ENCODE peak calls at places on chromosomes 11 and 22, in six cellular contexts. One of them, this sample, is unnamed. For H3K4me1, the result is how much of the 10 kb centered on the place peaks cover.

GRCh38 chr11:22460181-22460580 is 122.0 kb downstream of the SLC17A6 start:
- ATAC-seq in upper lobe of left lung: no peak
- ATAC-seq in GM12878: no peak
- ATAC-seq in Panc1: no peak
- ATAC-seq in HepG2: no peak
- ATAC-seq in K562: no peak
- ATAC-seq in this sample: no peak

GRCh38 chr11:44104472-44105294 is 9.2 kb downstream of the EXT2 start:
- ATAC-seq in upper lobe of left lung: no peak
- ATAC-seq in GM12878: peak
- ATAC-seq in Panc1: no peak
- ATAC-seq in HepG2: no peak
- ATAC-seq in K562: peak
- ATAC-seq in this sample: no peak

GRCh38 chr11:33835143-33835878 is 56.6 kb downstream of the LMO2 start:
- ATAC-seq in upper lobe of left lung: no peak
- ATAC-seq in GM12878: peak
- ATAC-seq in Panc1: no peak
- ATAC-seq in HepG2: no peak
- ATAC-seq in K562: peak
- ATAC-seq in this sample: no peak

GRCh38 chr11:72758304-72758689 is 6.1 kb upstream of the ARAP1 start:
- ATAC-seq in upper lobe of left lung: no peak
- ATAC-seq in GM12878: no peak
- ATAC-seq in Panc1: peak
- ATAC-seq in HepG2: no peak
- ATAC-seq in K562: peak
- ATAC-seq in this sample: peak

GRCh38 chr22:38504731-38505594 is 1.1 kb downstream of the DDX17 start:
- ATAC-seq in upper lobe of left lung: no peak
- ATAC-seq in GM12878: peak
- ATAC-seq in Panc1: no peak
- ATAC-seq in HepG2: peak
- ATAC-seq in K562: peak
- ATAC-seq in this sample: no peak

GRCh38 chr11:109390752-109391151 is 31.2 kb upstream of the C11orf87 start:
- ATAC-seq in upper lobe of left lung: no peak
- ATAC-seq in GM12878: no peak
- ATAC-seq in Panc1: no peak
- ATAC-seq in HepG2: no peak
- ATAC-seq in K562: no peak
- ATAC-seq in this sample: no peak

GRCh38 chr11:104573431-104573830 is 324.8 kb downstream of the CASP12 start:
- ATAC-seq in upper lobe of left lung: no peak
- ATAC-seq in GM12878: no peak
- ATAC-seq in Panc1: no peak
- ATAC-seq in HepG2: no peak
- ATAC-seq in K562: no peak
- ATAC-seq in this sample: no peak

GRCh38 chr11:78441956-78442355 is 24.3 kb upstream of the GAB2 start:
- ATAC-seq in upper lobe of left lung: no peak
- ATAC-seq in GM12878: no peak
- ATAC-seq in Panc1: no peak
- ATAC-seq in HepG2: no peak
- ATAC-seq in K562: no peak
- ATAC-seq in this sample: no peak

GRCh38 chr11:77096591-77097019 is 6.0 kb upstream of the OMP start:
- ATAC-seq in upper lobe of left lung: no peak
- ATAC-seq in GM12878: no peak
- ATAC-seq in Panc1: no peak
- ATAC-seq in HepG2: peak
- ATAC-seq in K562: no peak
- ATAC-seq in this sample: no peak

GRCh38 chr22:46425011-46425410 is 89.5 kb downstream of the TRMU start:
- ATAC-seq in upper lobe of left lung: no peak
- ATAC-seq in GM12878: peak
- ATAC-seq in Panc1: no peak
- ATAC-seq in HepG2: no peak
- ATAC-seq in K562: no peak
- ATAC-seq in this sample: no peak

GRCh38 chr11:15471028-15471708 is 356.4 kb downstream of the INSC start:
- ATAC-seq in upper lobe of left lung: peak
- ATAC-seq in GM12878: peak
- ATAC-seq in Panc1: no peak
- ATAC-seq in HepG2: no peak
- ATAC-seq in K562: no peak
- ATAC-seq in this sample: no peak

GRCh38 chr11:122491486-122491885 is 164.0 kb upstream of the UBASH3B start:
- ATAC-seq in upper lobe of left lung: no peak
- ATAC-seq in GM12878: no peak
- ATAC-seq in Panc1: no peak
- ATAC-seq in HepG2: no peak
- ATAC-seq in K562: no peak
- ATAC-seq in this sample: peak

GRCh38 chr11:3831378-3832239 is 9.2 kb downstream of the RHOG start:
- ATAC-seq in upper lobe of left lung: peak
- ATAC-seq in GM12878: peak
- ATAC-seq in Panc1: no peak
- ATAC-seq in HepG2: peak
- ATAC-seq in K562: peak
- ATAC-seq in this sample: no peak

GRCh38 chr22:41883400-41883799 is 31.5 kb downstream of the SHISA8 start:
- ATAC-seq in upper lobe of left lung: no peak
- ATAC-seq in GM12878: no peak
- ATAC-seq in Panc1: no peak
- ATAC-seq in HepG2: no peak
- ATAC-seq in K562: no peak
- ATAC-seq in this sample: no peak

GRCh38 chr22:42993651-42994275 is 21.2 kb downstream of the PACSIN2 start:
- ATAC-seq in upper lobe of left lung: peak
- ATAC-seq in GM12878: no peak
- ATAC-seq in Panc1: no peak
- ATAC-seq in HepG2: peak
- ATAC-seq in K562: no peak
- ATAC-seq in this sample: peak
- H3K4me1 ChIP-seq in upper lobe of left lung: half or more
- H3K4me1 ChIP-seq in GM12878: under half
- H3K4me1 ChIP-seq in Panc1: under half
- H3K4me1 ChIP-seq in HepG2: half or more
- H3K4me1 ChIP-seq in K562: under half
- H3K4me1 ChIP-seq in this sample: half or more

DNA sequence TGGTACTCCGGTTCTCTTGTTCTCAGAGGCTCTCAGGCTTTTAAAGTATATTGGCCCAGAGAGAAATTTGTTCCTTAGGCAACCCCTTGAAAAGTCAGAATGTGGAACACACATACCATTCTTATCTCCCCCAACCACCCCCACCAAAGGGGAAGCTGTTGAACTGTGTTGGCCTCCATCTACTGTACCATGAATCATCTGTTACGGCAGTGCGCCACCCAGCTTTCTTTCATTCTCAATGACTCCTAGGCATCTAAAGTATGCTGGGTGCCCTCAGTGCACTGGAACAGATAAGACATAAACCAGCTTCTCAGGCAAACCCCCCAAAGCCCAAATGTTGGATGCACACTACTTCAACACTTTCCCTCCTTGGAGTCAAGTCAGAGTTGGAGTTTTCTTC is 696.2 kb upstream of the TENM4 start:
- ATAC-seq in upper lobe of left lung: peak
- ATAC-seq in GM12878: no peak
- ATAC-seq in Panc1: no peak
- ATAC-seq in HepG2: no peak
- ATAC-seq in K562: no peak
- ATAC-seq in this sample: no peak
- TF ChIP-seq POLR2AphosphoS5 in upper lobe of left lung: no peak
- TF ChIP-seq POLR2AphosphoS5 in GM12878: no peak
- TF ChIP-seq POLR2AphosphoS5 in Panc1: no peak
- TF ChIP-seq POLR2AphosphoS5 in HepG2: no peak
- TF ChIP-seq POLR2AphosphoS5 in K562: no peak
- TF ChIP-seq POLR2AphosphoS5 in this sample: no peak

DNA sequence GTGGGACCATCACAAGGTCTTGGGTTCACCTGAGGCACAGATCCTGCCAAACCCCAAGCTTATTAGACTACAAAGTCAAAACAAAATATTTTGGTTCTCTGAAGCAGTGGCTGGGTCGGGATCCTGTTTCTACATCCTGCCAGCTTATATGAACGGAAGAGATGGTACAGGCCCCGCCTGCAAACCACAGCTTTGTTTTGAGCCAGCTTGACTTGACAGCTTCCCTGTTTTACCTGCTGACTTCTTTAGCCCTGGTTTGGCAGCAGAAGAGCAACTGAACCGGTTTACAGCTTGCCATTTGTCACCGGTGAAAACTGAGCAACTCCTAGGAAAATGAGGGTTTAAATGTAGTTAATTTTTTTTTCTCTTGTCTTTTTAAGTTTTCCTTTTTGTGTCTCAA is 11.4 kb downstream of the PACS1 start:
- ATAC-seq in upper lobe of left lung: peak
- ATAC-seq in GM12878: peak
- ATAC-seq in Panc1: peak
- ATAC-seq in HepG2: no peak
- ATAC-seq in K562: peak
- ATAC-seq in this sample: no peak
- H3K4me3 ChIP-seq in upper lobe of left lung: no peak
- H3K4me3 ChIP-seq in GM12878: peak
- H3K4me3 ChIP-seq in Panc1: no peak
- H3K4me3 ChIP-seq in HepG2: no peak
- H3K4me3 ChIP-seq in K562: no peak
- H3K4me3 ChIP-seq in this sample: no peak

DNA sequence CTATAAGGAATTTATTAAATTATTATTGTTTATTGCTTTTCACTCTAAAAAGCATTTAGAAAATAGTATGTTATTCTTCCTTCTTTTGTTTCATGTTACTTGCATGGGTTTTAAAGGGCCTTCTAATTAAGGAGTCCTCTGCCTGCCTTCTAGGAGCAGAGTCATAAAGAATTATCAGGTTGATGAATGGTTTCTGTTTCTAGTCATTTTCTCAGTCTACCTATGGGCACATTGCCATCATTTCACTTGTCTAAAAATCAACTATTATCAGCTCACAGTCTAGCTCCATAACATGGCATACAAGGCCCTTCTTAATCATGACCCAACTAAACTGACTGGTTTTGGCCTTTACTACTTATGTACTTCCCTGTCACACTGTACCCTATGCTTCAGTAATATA is 16.2 kb downstream of the DYNC2H1 start:
- ATAC-seq in upper lobe of left lung: no peak
- ATAC-seq in GM12878: no peak
- ATAC-seq in Panc1: no peak
- ATAC-seq in HepG2: no peak
- ATAC-seq in K562: no peak
- ATAC-seq in this sample: no peak
- H3K4me1 ChIP-seq in upper lobe of left lung: under half
- H3K4me1 ChIP-seq in GM12878: under half
- H3K4me1 ChIP-seq in Panc1: under half
- H3K4me1 ChIP-seq in HepG2: under half
- H3K4me1 ChIP-seq in K562: under half
- H3K4me1 ChIP-seq in this sample: under half

GRCh38 chr11:35281169-35281591 is 138.2 kb downstream of the SLC1A2 start:
- ATAC-seq in upper lobe of left lung: no peak
- ATAC-seq in GM12878: no peak
- ATAC-seq in Panc1: no peak
- ATAC-seq in HepG2: no peak
- ATAC-seq in K562: no peak
- ATAC-seq in this sample: peak
- TF ChIP-seq POLR2AphosphoS5 in upper lobe of left lung: no peak
- TF ChIP-seq POLR2AphosphoS5 in GM12878: no peak
- TF ChIP-seq POLR2AphosphoS5 in Panc1: no peak
- TF ChIP-seq POLR2AphosphoS5 in HepG2: no peak
- TF ChIP-seq POLR2AphosphoS5 in K562: no peak
- TF ChIP-seq POLR2AphosphoS5 in this sample: peak

DNA sequence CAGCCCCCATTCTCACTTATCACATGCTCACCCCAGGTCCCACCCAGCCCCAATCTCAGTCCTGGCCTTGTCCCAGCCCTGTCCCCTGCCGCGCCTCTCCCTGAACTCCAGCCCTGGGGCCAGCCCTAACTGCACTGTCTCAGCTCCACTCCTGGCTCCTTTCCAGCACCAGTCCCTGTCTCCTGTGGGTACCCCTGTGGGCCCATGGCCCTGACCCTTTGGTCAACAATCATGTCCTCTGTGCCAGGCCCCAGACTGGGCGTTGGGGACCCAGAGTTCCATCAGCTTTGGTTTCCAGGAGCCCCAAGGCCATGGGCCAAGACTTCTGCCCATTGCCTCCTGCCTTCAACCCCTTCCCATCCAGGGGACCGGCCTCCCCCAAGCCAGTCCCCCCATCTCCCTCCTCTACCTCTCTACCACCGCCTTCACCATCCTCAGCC is 756 bp downstream of the SPI1 start:
- ATAC-seq in upper lobe of left lung: peak
- ATAC-seq in GM12878: peak
- ATAC-seq in Panc1: no peak
- ATAC-seq in HepG2: peak
- ATAC-seq in K562: peak
- ATAC-seq in this sample: no peak
- H3K4me3 ChIP-seq in upper lobe of left lung: peak
- H3K4me3 ChIP-seq in GM12878: peak
- H3K4me3 ChIP-seq in Panc1: no peak
- H3K4me3 ChIP-seq in HepG2: no peak
- H3K4me3 ChIP-seq in K562: peak
- H3K4me3 ChIP-seq in this sample: peak